ENCODE peak calls at places on chromosome 15, in seven cellular contexts. O is stomach, I is uterus, J is MM.1S, U is right lobe of liver, A is breast epithelium, T is fibroblast of lung. R is an unnamed sample.

GRCh38 chr15:87369269-87369668 is 887.3 kb downstream of the NTRK3 start:
- DNase-seq in O (no peak), J (no peak), T (peak; percentile 81), U (no peak), A (no peak), I (no peak), R (no peak)

GRCh38 chr15:76381366-76381765 is 44.8 kb downstream of the ISL2 start:
- DNase-seq in T (no peak), J (no peak), A (no peak), O (no peak), I (no peak), U (no peak), R (no peak)

GRCh38 chr15:36888018-36888992 is 212.0 kb downstream of the MEIS2 start:
- DNase-seq in A (no peak), O (no peak), U (no peak), J (no peak), I (peak; percentile 70), T (no peak), R (peak; percentile 70)

GRCh38 chr15:33089878-33090757 is 104.4 kb downstream of the FMN1 start:
- DNase-seq in T (peak; percentile 97), A (no peak), J (peak; percentile 53), O (no peak), I (no peak), U (no peak), R (no peak)

GRCh38 chr15:68230157-68231100 is 901 bp upstream of the CLN6 start:
- DNase-seq in U (no peak), T (no peak), J (no peak), A (no peak), O (peak; percentile 26), I (no peak), R (no peak)

GRCh38 chr15:56835598-56836275 is 82.7 kb upstream of the TCF12 start:
- DNase-seq in U (no peak), A (no peak), I (peak; percentile 27), T (no peak), J (no peak), O (no peak), R (no peak)

GRCh38 chr15:59622289-59622688 is 10.7 kb downstream of the GCNT3 start:
- DNase-seq in T (peak; percentile 27), A (no peak), U (peak; percentile 60), I (no peak), O (peak; percentile 66), J (peak; percentile 47), R (peak; percentile 88)

GRCh38 chr15:82298520-82298919 is 35.9 kb downstream of the SAXO2 start:
- DNase-seq in I (no peak), T (no peak), O (no peak), A (no peak), U (no peak), J (no peak), R (no peak)

GRCh38 chr15:69735126-69735525 is 282.5 kb downstream of the RPLP1 start:
- DNase-seq in U (no peak), J (no peak), I (no peak), O (no peak), A (no peak), T (peak; percentile 5), R (no peak)

GRCh38 chr15:33021806-33022389 is 172.6 kb downstream of the FMN1 start:
- DNase-seq in U (no peak), T (peak; percentile 87), J (peak; percentile 61), O (no peak), A (no peak), I (no peak), R (no peak)

GRCh38 chr15:29675791-29676301 is 146.4 kb downstream of the TJP1 start:
- DNase-seq in O (no peak), J (no peak), A (peak; percentile 10), U (no peak), T (no peak), I (no peak), R (peak; percentile 74)

GRCh38 chr15:70597056-70597603 is 166.2 kb downstream of the UACA start:
- DNase-seq in O (no peak), T (no peak), I (no peak), U (no peak), J (no peak), A (peak; percentile 40), R (no peak)

GRCh38 chr15:48086582-48086981 is 34.2 kb upstream of the SLC24A5 start:
- DNase-seq in A (peak; percentile 25), I (no peak), U (no peak), O (no peak), T (peak; percentile 75), J (no peak), R (no peak)

GRCh38 chr15:79086814-79087213 is 3.8 kb downstream of the RASGRF1 start:
- DNase-seq in I (no peak), J (no peak), U (no peak), T (no peak), O (peak; percentile 8), A (no peak), R (no peak)

GRCh38 chr15:72511536-72511935 is 37.4 kb downstream of the ARIH1 start:
- DNase-seq in U (no peak), A (no peak), J (no peak), T (no peak), I (no peak), O (no peak), R (no peak)

GRCh38 chr15:80531388-80532184 is 127.4 kb downstream of the ARNT2 start:
- DNase-seq in A (no peak), U (no peak), O (peak; percentile 30), J (no peak), T (peak; percentile 6), I (no peak), R (no peak)

DNA sequence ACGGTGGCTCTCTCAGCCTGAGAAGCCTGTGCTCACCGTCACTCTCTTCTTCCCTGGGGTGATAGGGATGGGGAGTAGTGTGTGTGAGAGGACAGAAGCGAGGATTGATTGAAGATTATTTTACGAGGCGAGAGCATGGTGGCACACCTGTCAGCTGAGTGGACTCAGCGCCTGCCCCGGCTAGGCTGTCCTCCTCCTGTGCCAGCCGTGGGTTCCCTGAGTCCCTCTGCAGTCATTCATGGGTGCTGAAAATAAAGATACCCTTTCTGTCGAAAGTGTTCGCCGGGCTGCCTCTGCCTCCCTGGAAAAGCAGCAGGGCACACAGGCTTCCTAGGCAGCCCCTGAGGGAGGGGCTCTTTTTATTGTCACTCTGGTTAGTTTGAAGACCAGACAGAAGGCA is 124.1 kb downstream of the PGPEP1L start:
- DNase-seq in T (no peak), U (no peak), J (no peak), O (no peak), A (no peak), I (no peak), R (no peak)
- H3K27ac ChIP-seq in T (no peak overlapping the region), U (no peak overlapping the region), J (no peak overlapping the region), O (no peak overlapping the region), A (no peak overlapping the region), I (no peak overlapping the region), R (peak overlapping the region; percentile 22)

DNA sequence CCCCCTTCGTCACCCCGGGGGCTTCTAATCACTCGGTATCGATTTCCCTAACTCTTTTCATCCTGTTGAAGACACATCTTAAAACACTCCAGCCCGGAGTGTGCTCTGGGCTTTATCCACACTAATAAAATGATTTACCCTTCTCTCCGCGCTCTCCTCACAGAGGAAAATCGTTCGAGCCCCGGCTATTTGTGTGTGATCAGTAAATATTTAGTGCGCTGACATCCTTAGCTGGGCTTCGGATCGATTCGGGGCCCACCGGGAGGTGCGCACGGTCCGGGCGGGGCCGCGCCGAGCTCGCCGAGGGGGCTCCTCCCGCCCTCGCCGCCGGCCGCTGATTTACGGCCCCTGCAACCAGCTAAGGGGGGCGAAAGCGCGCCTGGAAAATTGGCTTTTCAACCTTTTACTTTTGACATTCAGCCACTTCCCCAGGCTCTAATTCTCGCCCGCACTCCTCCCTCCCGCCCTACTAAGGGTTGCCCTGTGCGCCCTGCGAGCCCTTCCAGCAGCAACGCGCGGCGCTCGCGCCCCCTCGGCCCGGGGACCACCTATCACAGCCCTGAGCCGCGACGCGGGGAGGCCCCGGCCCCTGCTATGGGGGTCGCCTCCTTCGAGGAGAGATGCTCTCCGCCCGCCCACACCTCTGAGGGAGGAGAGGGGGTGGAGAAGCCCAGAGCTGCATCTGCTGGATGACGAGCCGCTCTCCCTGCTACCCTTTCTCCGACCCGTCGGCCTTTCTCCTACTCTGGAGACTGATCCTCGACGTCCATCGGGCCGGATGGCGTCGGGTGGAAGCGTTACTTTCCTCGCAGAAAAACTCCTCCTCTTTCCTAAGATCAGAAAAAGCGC is 7.9 kb upstream of the NR2F2 start:
- DNase-seq in T (peak; percentile 69), I (peak; percentile 83), J (no peak), U (peak; percentile 32), A (no peak), O (no peak), R (peak; percentile 79)
- H3K27me3 ChIP-seq in T (no peaks in the 10 kb centered on the region), I (no peaks in the 10 kb centered on the region), J (peaks cover 8% of the 10 kb centered on the region), U (no peaks in the 10 kb centered on the region), A (no peaks in the 10 kb centered on the region), O (no peaks in the 10 kb centered on the region), R (peaks cover 98% of the 10 kb centered on the region)

GRCh38 chr15:44722011-44722410 is 10.7 kb downstream of the B2M start:
- DNase-seq in U (no peak), I (no peak), O (no peak), T (no peak), J (no peak), A (no peak), R (no peak)
- H3K27ac ChIP-seq in U (no peak overlapping the region), I (no peak overlapping the region), O (no peak overlapping the region), T (no peak overlapping the region), J (peak overlapping the region; percentile 38), A (no peak overlapping the region), R (no peak overlapping the region)

GRCh38 chr15:93347917-93348316 is 258.9 kb upstream of the RGMA start:
- DNase-seq in J (no peak), A (no peak), U (no peak), I (no peak), O (no peak), T (no peak), R (no peak)

GRCh38 chr15:93349146-93349545 is 260.1 kb upstream of the RGMA start:
- DNase-seq in T (no peak), A (no peak), U (no peak), O (no peak), J (no peak), I (no peak), R (no peak)

GRCh38 chr15:93348711-93349110 is 259.7 kb upstream of the RGMA start:
- DNase-seq in A (no peak), I (no peak), O (no peak), J (no peak), T (no peak), U (no peak), R (no peak)
- H3K27me3 ChIP-seq in A (no peaks in the 10 kb centered on the region), I (no peaks in the 10 kb centered on the region), O (no peaks in the 10 kb centered on the region), J (no peaks in the 10 kb centered on the region), T (no peaks in the 10 kb centered on the region), U (no peaks in the 10 kb centered on the region), R (no peaks in the 10 kb centered on the region)

DNA sequence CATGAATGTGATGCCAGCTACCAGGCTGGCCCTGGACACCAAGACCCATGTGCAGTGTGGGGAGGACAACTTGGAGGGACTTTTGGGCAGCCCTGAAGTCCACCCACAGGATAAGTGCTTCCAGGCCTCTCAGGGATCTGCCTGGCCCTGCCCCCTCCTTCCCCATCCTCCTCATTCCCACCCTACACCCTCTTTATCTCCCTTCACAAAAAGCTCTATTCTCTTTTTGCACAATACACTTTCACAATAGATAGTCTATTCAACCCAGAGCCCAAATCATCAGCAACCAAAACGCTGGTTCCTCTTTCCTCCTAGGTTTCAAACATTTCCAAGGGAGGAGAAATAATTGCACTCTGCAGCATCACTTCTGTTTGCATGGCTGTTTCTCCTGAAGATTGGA is 7.8 kb upstream of the ZNF710 start:
- DNase-seq in T (no peak), J (no peak), A (no peak), O (no peak), U (no peak), I (no peak), R (no peak)
- H3K27ac ChIP-seq in T (no peak overlapping the region), J (no peak overlapping the region), A (no peak overlapping the region), O (no peak overlapping the region), U (no peak overlapping the region), I (no peak overlapping the region), R (no peak overlapping the region)

GRCh38 chr15:88716543-88717341 is 77.9 kb downstream of the ISG20 start:
- DNase-seq in J (no peak), A (no peak), U (no peak), O (no peak), T (no peak), I (no peak), R (no peak)
- H3K27me3 ChIP-seq in J (no peaks in the 10 kb centered on the region), A (no peaks in the 10 kb centered on the region), U (no peaks in the 10 kb centered on the region), O (no peaks in the 10 kb centered on the region), T (peaks cover 13% of the 10 kb centered on the region), I (no peaks in the 10 kb centered on the region), R (peaks cover 23% of the 10 kb centered on the region)

R was measured in endodermal cell.